ENCODE peak calls at places on chromosomes 4 and X, in five cellular contexts. T is GM13977, J is body of pancreas, P is fibroblast of mammary gland, K is lower leg skin. H is an unnamed sample.

GRCh38 chr4:119897260-119897659 is 169.4 kb downstream of the MAD2L1 start:
- DNase-seq in T (no peak), J (no peak), P (no peak), K (no peak), H (no peak)

GRCh38 chr4:17376205-17376604 is 135.7 kb downstream of the QDPR start:
- DNase-seq in T (no peak), J (no peak), P (peak), K (no peak), H (no peak)

GRCh38 chr4:8293131-8293975 is 23.8 kb downstream of the HTRA3 start:
- DNase-seq in T (no peak), J (no peak), P (no peak), K (no peak), H (no peak)

GRCh38 chrX:47212381-47213293 is 5.8 kb upstream of the CDK16 start:
- DNase-seq in T (no peak), J (peak), P (no peak), K (no peak), H (no peak)

GRCh38 chr4:77788990-77789389 is 30.2 kb downstream of the CNOT6L start:
- DNase-seq in T (no peak), J (no peak), P (no peak), K (no peak), H (no peak)

GRCh38 chr4:7632341-7632740 is 197.6 kb upstream of the PSAPL1 start:
- DNase-seq in T (no peak), J (no peak), P (no peak), K (no peak), H (no peak)

GRCh38 chr4:175560628-175561027 is 251.4 kb downstream of the GPM6A start:
- DNase-seq in T (peak), J (no peak), P (peak), K (no peak), H (no peak)

GRCh38 chr4:100165809-100166208 is 24.5 kb downstream of the DDIT4L start:
- DNase-seq in T (no peak), J (no peak), P (no peak), K (no peak), H (no peak)

GRCh38 chr4:62816566-62816965 is 1592.7 kb downstream of the TECRL start:
- DNase-seq in T (no peak), J (no peak), P (no peak), K (no peak), H (no peak)

GRCh38 chr4:11635336-11635735 is 206.6 kb upstream of the HS3ST1 start:
- DNase-seq in T (no peak), J (no peak), P (peak), K (no peak), H (no peak)

GRCh38 chr4:52957220-52957686 is 95.1 kb downstream of the RASL11B start:
- DNase-seq in T (no peak), J (peak), P (peak), K (no peak), H (no peak)

GRCh38 chr4:1720163-1720983 is 750 bp downstream of the TMEM129 start:
- DNase-seq in T (peak), J (peak), P (peak), K (no peak), H (peak)

GRCh38 chr4:142925161-142925560 is 79.1 kb upstream of the INPP4B start:
- DNase-seq in T (no peak), J (no peak), P (no peak), K (no peak), H (no peak)

GRCh38 chrX:100647095-100647494 is 3.1 kb downstream of the SRPX2 start:
- DNase-seq in T (no peak), J (no peak), P (peak), K (no peak), H (no peak)

GRCh38 chrX:104166735-104167436 is 633 bp downstream of the FAM199X start:
- DNase-seq in T (no peak), J (no peak), P (no peak), K (no peak), H (no peak)

GRCh38 chr4:3217266-3217665 is 31.7 kb upstream of the MSANTD1 start:
- DNase-seq in T (no peak), J (peak), P (no peak), K (no peak), H (no peak)

GRCh38 chr4:2331519-2332200 is 69.8 kb upstream of the MXD4 start:
- DNase-seq in T (no peak), J (no peak), P (no peak), K (no peak), H (no peak)

GRCh38 chr4:116926631-116927295 is 158.6 kb downstream of the TRAM1L1 start:
- DNase-seq in T (no peak), J (no peak), P (no peak), K (no peak), H (no peak)

GRCh38 chr4:113222006-113222405 is 172.6 kb downstream of the ANK2 start:
- DNase-seq in T (no peak), J (no peak), P (peak), K (no peak), H (no peak)

GRCh38 chr4:184145596-184145995 is 72.1 kb downstream of the ENPP6 start:
- DNase-seq in T (no peak), J (no peak), P (no peak), K (no peak), H (no peak)

GRCh38 chr4:87033902-87034301 is 99.1 kb downstream of the AFF1 start:
- DNase-seq in T (no peak), J (no peak), P (no peak), K (no peak), H (no peak)

GRCh38 chrX:15497865-15498264 is 2.7 kb upstream of the BMX start:
- DNase-seq in T (peak), J (peak), P (peak), K (no peak), H (peak)

GRCh38 chr4:165403667-165404066 is 24.9 kb downstream of the CPE start:
- DNase-seq in T (no peak), J (no peak), P (no peak), K (no peak), H (no peak)
- TF ChIP-seq CTCF in T (no peak), J (no peak), P (no peak), K (no peak), H (no peak)

DNA sequence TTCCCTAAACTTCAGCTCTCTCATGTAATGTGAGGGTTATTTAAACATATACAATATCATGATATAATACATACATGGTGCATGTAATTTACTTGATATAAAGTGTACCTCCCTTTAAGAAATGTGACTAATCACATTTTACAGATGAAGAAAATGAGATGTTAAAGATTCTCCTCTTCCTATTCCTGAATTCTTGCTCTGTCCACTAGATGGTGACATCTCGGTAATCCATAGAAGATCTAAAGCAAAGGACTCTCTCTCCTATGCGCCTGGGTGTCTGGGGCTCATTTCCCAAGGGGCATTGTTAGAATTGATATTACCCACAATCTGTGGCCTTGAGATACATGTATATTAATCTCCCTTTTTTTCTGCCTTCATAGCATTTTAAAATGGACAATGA is 804.9 kb downstream of the RAB28 start:
- DNase-seq in T (no peak), J (no peak), P (peak), K (no peak), H (no peak)
- TF ChIP-seq CTCF in T (peak), J (no peak), P (peak), K (no peak), H (peak)

GRCh38 chr4:89707467-89707866 is 129.5 kb downstream of the SNCA start:
- DNase-seq in T (no peak), J (no peak), P (no peak), K (no peak), H (no peak)
- TF ChIP-seq CTCF in T (no peak), J (no peak), P (no peak), K (no peak), H (no peak)

GRCh38 chr4:180456928-180457327 is 1786.3 kb upstream of the TENM3 start:
- DNase-seq in T (no peak), J (no peak), P (no peak), K (no peak), H (no peak)
- TF ChIP-seq CTCF in T (no peak), J (no peak), P (no peak), K (no peak), H (peak)

GRCh38 chr4:4853371-4853823 is 6.1 kb upstream of the MSX1 start:
- DNase-seq in T (no peak), J (no peak), P (no peak), K (no peak), H (no peak)

GRCh38 chr4:4851081-4851480 is 8.4 kb upstream of the MSX1 start:
- DNase-seq in T (no peak), J (no peak), P (no peak), K (no peak), H (no peak)

GRCh38 chr4:4853921-4854648 is 5.4 kb upstream of the MSX1 start:
- DNase-seq in T (no peak), J (no peak), P (no peak), K (no peak), H (no peak)

GRCh38 chr4:4851906-4852305 is 7.6 kb upstream of the MSX1 start:
- DNase-seq in T (no peak), J (no peak), P (no peak), K (no peak), H (no peak)

DNA sequence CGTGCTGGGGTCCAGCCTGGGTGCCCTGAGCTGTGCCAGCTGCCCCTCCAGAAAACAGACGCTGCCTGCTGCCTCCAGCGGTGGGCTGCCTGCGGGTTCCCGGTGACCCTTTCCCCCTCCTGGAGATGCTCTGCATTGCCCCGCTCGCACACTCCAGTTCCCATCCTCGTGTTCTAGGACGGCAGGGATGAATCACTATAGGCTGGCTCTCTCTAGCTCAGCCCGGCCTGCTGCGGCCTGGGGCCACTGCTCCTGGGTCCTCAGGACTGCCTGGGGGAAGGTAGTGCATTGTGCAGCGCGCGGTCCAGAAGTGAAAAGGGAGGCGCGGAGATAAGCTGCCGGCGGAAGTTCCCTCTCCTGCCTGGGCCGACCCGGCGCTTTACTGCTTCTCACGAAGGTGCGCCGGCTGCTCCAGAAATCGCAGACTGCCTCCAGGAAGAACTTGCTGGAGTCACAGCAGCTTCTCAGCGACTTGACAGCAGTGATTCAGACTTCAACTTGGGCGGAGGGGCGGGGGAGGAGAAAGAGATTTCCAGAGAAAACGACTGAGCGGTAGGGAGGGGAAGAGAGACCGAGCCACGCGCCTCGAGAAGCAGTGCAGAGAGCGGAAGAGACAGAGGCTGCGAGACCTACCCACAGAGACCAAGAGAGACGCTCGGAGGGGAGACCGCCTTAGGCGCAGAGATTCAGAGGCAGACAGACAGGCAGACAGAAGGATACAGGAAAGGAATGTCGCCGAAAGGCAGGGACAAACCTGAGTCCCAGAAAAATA is 6.7 kb upstream of the MSX1 start:
- DNase-seq in T (peak), J (peak), P (peak), K (peak), H (peak)
- TF ChIP-seq CTCF in T (no peak), J (no peak), P (peak), K (no peak), H (peak)